ENCODE peak calls at places on chromosomes 4 and X, in five cellular contexts. T is AG09309, S is Peyer's patch, P is ascending aorta, O is HFFc6. K is an unnamed sample.

GRCh38 chr4:38131371-38132139 is 171.4 kb downstream of the PTTG2 start:
- DNase-seq in T (no peak), S (no peak), P (no peak), O (no peak), K (no peak)

GRCh38 chrX:119692241-119693031 is 532 bp downstream of the SEPTIN6 start:
- DNase-seq in T (no peak), S (peak), P (no peak), O (peak), K (no peak)

GRCh38 chrX:39603291-39603690 is 494.5 kb downstream of the BCOR start:
- DNase-seq in T (no peak), S (no peak), P (no peak), O (no peak), K (no peak)

GRCh38 chr4:33628296-33628695 is 2616.0 kb downstream of the ARAP2 start:
- DNase-seq in T (no peak), S (no peak), P (no peak), O (no peak), K (no peak)

GRCh38 chr4:161762796-161763195 is 401.0 kb downstream of the FSTL5 start:
- DNase-seq in T (peak), S (no peak), P (no peak), O (no peak), K (no peak)

GRCh38 chrX:105114554-105115130 is 105.9 kb downstream of the TEX13A start:
- DNase-seq in T (no peak), S (no peak), P (no peak), O (no peak), K (no peak)

GRCh38 chr4:183362036-183362435 is 39.8 kb upstream of the CLDN24 start:
- DNase-seq in T (no peak), S (no peak), P (no peak), O (no peak), K (no peak)

GRCh38 chr4:87209696-87210095 is 10.7 kb downstream of the KLHL8 start:
- DNase-seq in T (no peak), S (peak), P (no peak), O (no peak), K (no peak)

GRCh38 chr4:187070158-187070557 is 346.5 kb upstream of the FAT1 start:
- DNase-seq in T (no peak), S (no peak), P (no peak), O (no peak), K (no peak)

GRCh38 chr4:26424143-26424542 is 66.1 kb downstream of the CCKAR start:
- DNase-seq in T (no peak), S (no peak), P (no peak), O (no peak), K (no peak)

GRCh38 chrX:149286940-149287349 is 218.2 kb downstream of the IDS start:
- DNase-seq in T (no peak), S (peak), P (no peak), O (no peak), K (peak)

GRCh38 chrX:110964761-110965160 is 131.2 kb upstream of the PAK3 start:
- DNase-seq in T (no peak), S (no peak), P (no peak), O (no peak), K (no peak)

DNA sequence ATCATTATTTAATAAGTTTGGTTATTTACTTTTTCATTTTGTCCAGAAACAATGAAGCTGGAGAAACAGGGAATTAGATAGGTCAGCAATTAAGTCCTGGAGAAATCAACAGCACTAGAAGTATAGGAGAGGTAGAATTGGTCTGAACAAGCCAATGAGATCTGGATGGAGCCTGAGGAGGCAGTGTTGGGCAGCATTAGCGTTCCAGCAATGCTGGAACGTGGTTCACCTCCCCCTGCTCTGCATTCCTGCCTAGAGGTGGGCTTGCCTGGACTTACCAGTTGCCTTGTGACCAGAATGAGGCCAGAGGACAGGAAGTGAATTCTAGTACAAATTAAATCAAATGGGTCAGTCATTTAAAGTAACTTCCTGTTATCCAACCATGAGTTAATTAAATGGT is 4.6 kb downstream of the RASSF6 start:
- DNase-seq in T (no peak), S (no peak), P (no peak), O (no peak), K (no peak)
- TF ChIP-seq CTCF in T (no peak), S (no peak), P (no peak), O (no peak), K (no peak)

GRCh38 chrX:23634181-23634580 is 33.1 kb upstream of the PRDX4 start:
- DNase-seq in T (no peak), S (no peak), P (no peak), O (no peak), K (no peak)
- TF ChIP-seq CTCF in T (no peak), S (no peak), P (no peak), O (peak), K (no peak)

GRCh38 chr4:79576480-79576803 is 168.4 kb upstream of the GK2 start:
- DNase-seq in T (no peak), S (no peak), P (no peak), O (no peak), K (no peak)
- TF ChIP-seq CTCF in T (peak), S (no peak), P (peak), O (peak), K (peak)

GRCh38 chrX:154481911-154482601 is 3.0 kb upstream of the LAGE3 start:
- DNase-seq in T (no peak), S (no peak), P (no peak), O (no peak), K (no peak)
- TF ChIP-seq CTCF in T (no peak), S (no peak), P (no peak), O (no peak), K (no peak)

GRCh38 chr4:159191989-159192388 is 89.1 kb downstream of the RAPGEF2 start:
- DNase-seq in T (peak), S (no peak), P (no peak), O (peak), K (no peak)
- TF ChIP-seq CTCF in T (peak), S (no peak), P (peak), O (peak), K (peak)

DNA sequence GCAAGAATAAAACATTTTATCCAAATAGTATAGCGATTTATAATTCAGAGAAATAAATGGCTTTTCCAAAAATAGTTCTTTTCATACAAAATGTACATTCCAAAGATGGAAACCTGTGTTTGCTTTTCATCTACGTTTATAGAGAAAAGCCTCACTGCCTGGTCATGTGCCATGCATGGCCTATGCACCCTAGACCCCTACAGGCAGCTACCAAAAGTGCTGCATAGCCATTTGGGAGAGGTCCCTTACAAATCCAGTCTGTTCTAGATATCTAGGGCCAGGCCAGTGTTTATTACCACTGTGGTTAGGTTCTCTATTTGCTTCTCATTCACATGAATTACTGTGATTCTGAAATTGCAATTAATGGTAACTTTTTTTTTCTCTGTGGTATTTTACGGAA is 17.2 kb downstream of the HMGB2 start:
- DNase-seq in T (no peak), S (no peak), P (no peak), O (no peak), K (no peak)
- TF ChIP-seq CTCF in T (no peak), S (no peak), P (no peak), O (peak), K (peak)

GRCh38 chr4:130257271-130257670 is 1161.3 kb downstream of the C4orf33 start:
- DNase-seq in T (no peak), S (no peak), P (no peak), O (peak), K (no peak)
- TF ChIP-seq CTCF in T (no peak), S (no peak), P (no peak), O (peak), K (no peak)

GRCh38 chr4:122450847-122451246 is 5.7 kb downstream of the IL2 start:
- DNase-seq in T (no peak), S (no peak), P (no peak), O (peak), K (no peak)
- TF ChIP-seq CTCF in T (peak), S (no peak), P (no peak), O (peak), K (peak)

GRCh38 chr4:1856920-1857699 is 1.2 kb upstream of the LETM1 start:
- DNase-seq in T (no peak), S (no peak), P (no peak), O (no peak), K (no peak)

GRCh38 chr4:1855334-1856070 is 454 bp downstream of the LETM1 start:
- DNase-seq in T (no peak), S (no peak), P (no peak), O (no peak), K (no peak)

GRCh38 chr4:1859389-1859753 is 3.4 kb upstream of the LETM1 start:
- DNase-seq in T (no peak), S (no peak), P (no peak), O (no peak), K (no peak)

GRCh38 chr4:1856071-1856919 is at the start of gene LETM1:
- DNase-seq in T (peak), S (peak), P (peak), O (peak), K (peak)

DNA sequence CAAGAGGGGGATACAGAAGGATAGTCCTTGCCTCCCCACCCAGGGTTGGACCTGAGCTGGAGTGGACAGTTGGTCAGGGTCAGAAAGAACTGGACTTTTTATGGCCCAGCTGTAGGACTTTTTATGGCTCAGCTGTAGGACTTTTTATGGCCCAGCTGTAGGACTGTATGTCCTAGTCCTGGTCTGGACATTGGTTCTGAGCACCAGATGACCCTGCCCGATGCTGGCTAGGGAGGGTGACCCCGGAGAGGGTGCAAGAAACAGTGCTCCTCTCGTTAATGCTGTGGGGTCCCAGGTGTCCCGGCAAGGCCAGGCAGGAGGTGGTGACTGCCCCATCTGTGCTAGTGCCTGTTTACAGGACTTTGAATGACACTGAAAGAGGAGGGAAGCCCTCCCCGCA is 2.0 kb upstream of the LETM1 start:
- DNase-seq in T (no peak), S (no peak), P (no peak), O (no peak), K (no peak)
- TF ChIP-seq CTCF in T (no peak), S (no peak), P (no peak), O (no peak), K (no peak)